ENCODE peak calls at places on chromosomes 16 and 17, in eight cellular contexts. J is psoas muscle, W is brain microvascular endothelial cell, N is cardiac muscle cell, Z is GM23338, G is SK-N-SH, L is PC-3, U is ascending aorta. O is an unnamed sample.

GRCh38 chr16:11639925-11640899 is 28.0 kb upstream of the SNN start:
- DNase-seq in J (peak; percentile 86), W (peak; percentile 97), N (peak; percentile 52), Z (peak; percentile 81), G (no peak), L (peak; percentile 56), U (peak; percentile 95), O (peak; percentile 77)

GRCh38 chr17:4908301-4908700 is 5.4 kb upstream of the CHRNE start:
- DNase-seq in J (no peak), W (no peak), N (no peak), Z (peak; percentile 54), G (peak; percentile 45), L (no peak), U (no peak), O (no peak)

GRCh38 chr16:24543949-24544348 is 4.6 kb downstream of the RBBP6 start:
- DNase-seq in J (no peak), W (no peak), N (no peak), Z (no peak), G (no peak), L (no peak), U (no peak), O (no peak)

GRCh38 chr17:28885363-28885762 is 12.2 kb downstream of the FLOT2 start:
- DNase-seq in J (no peak), W (no peak), N (no peak), Z (no peak), G (no peak), L (no peak), U (no peak), O (no peak)

GRCh38 chr17:79627766-79628690 is 17.2 kb upstream of the RBFOX3 start:
- DNase-seq in J (no peak), W (no peak), N (no peak), Z (no peak), G (peak; percentile 24), L (no peak), U (peak; percentile 50), O (no peak)

GRCh38 chr17:68034452-68034776 is 1.1 kb upstream of the KPNA2 start:
- DNase-seq in J (no peak), W (no peak), N (no peak), Z (no peak), G (no peak), L (no peak), U (no peak), O (no peak)

GRCh38 chr17:41416478-41416877 is 7.9 kb downstream of the KRT37 start:
- DNase-seq in J (no peak), W (no peak), N (no peak), Z (no peak), G (no peak), L (no peak), U (no peak), O (no peak)

GRCh38 chr16:59330030-59330670 is 596.0 kb upstream of the GOT2 start:
- DNase-seq in J (no peak), W (peak; percentile 33), N (no peak), Z (no peak), G (no peak), L (no peak), U (no peak), O (no peak)

GRCh38 chr17:57975044-57975443 is 13.0 kb downstream of the VEZF1 start:
- DNase-seq in J (no peak), W (no peak), N (no peak), Z (no peak), G (no peak), L (no peak), U (no peak), O (peak; percentile 37)

GRCh38 chr17:33028061-33028460 is 36.4 kb downstream of the SPACA3 start:
- DNase-seq in J (no peak), W (no peak), N (no peak), Z (no peak), G (no peak), L (no peak), U (peak; percentile 58), O (no peak)

GRCh38 chr17:81329279-81329926 is 34.3 kb upstream of the SLC38A10 start:
- DNase-seq in J (peak; percentile 95), W (peak; percentile 76), N (no peak), Z (peak; percentile 68), G (peak; percentile 91), L (peak; percentile 99), U (peak; percentile 80), O (peak; percentile 95)

GRCh38 chr17:65346166-65346565 is 209.0 kb downstream of the RGS9 start:
- DNase-seq in J (no peak), W (peak; percentile 14), N (no peak), Z (no peak), G (no peak), L (no peak), U (no peak), O (no peak)

GRCh38 chr17:50508573-50509460 is 578 bp downstream of the MYCBPAP start:
- DNase-seq in J (no peak), W (no peak), N (no peak), Z (no peak), G (no peak), L (no peak), U (no peak), O (no peak)

GRCh38 chr17:50506298-50506697 is 1.9 kb upstream of the MYCBPAP start:
- DNase-seq in J (no peak), W (no peak), N (no peak), Z (no peak), G (no peak), L (no peak), U (no peak), O (no peak)

GRCh38 chr17:50511058-50511457 is 2.8 kb downstream of the MYCBPAP start:
- DNase-seq in J (no peak), W (no peak), N (peak; percentile 36), Z (no peak), G (no peak), L (peak; percentile 59), U (no peak), O (no peak)

GRCh38 chr17:50505731-50506130 is 2.5 kb upstream of the MYCBPAP start:
- DNase-seq in J (no peak), W (no peak), N (no peak), Z (no peak), G (no peak), L (no peak), U (no peak), O (no peak)

GRCh38 chr17:50507871-50508572 is at the start of gene MYCBPAP:
- DNase-seq in J (peak; percentile 86), W (peak; percentile 65), N (peak; percentile 88), Z (peak; percentile 91), G (peak; percentile 98), L (peak; percentile 61), U (peak; percentile 92), O (peak; percentile 92)
- TF ChIP-seq CTCF in J (peak; percentile 15), W (no peak), N (peak; percentile 26), Z (peak; percentile 29), G (no peak), L (peak; percentile 44), U (no peak), O (peak; percentile 31)

DNA sequence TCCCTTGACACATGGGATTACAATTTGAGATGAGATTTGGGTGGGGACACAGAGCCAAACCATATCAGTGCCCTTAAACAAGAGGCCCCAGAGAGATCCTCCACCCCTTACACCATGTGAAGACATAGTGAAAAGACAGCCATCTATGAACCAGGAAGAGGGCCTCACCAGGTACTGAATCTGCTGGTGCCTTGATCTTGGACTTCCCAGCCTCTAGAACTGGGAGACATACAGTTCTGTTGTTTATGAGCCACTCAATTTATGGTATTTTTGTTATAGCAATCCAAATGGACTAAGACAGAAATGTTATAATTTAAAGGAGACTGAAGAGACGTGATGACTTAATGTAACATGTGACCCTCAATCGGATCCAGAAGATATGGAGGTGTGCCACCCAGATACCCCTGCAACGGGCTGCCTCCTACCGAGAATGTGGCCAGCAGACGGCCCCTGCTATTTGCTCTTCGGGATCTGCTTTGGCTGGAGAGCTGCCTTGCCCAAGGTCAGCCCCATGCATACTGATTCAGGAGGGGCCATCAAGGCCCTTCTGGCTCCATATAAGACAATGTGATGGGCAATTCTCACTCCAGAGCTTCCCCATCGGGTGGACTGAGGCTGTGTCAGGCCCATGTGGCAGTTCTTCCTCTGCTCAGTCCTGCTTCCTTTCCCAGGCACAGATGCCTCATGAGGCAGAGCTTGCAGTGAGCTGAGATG is 80.6 kb downstream of the NETO2 start:
- DNase-seq in J (no peak), W (no peak), N (no peak), Z (no peak), G (no peak), L (no peak), U (no peak), O (no peak)
- TF ChIP-seq CTCF in J (no peak), W (no peak), N (no peak), Z (no peak), G (no peak), L (no peak), U (no peak), O (no peak)

DNA sequence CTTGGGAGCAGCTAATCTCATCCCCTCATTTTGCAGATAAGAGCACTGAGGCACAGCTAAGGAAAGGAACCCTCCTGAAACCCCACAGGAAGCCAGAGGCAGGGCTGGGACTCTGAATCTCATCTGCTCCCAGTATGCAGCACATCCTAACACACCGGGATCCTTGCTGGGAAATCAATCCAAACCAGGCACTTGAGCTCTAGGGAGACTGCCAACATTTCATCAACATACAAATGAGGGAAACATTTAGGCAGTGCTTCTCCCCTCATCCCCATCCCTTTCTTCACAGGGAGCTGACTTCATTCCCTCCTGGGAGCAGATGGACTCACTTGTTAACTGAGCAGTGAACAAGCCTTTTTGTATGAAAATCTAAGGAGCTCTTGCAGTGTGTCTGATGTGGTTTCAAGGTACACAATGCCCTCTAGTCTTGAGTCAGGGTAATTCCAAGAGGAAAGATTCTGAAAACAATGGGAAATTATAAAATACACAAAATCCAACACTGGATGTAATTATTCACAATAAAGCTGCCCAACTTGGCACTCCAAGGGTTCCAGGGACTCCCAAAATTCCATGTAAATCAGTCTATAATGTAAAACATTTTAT is 96.3 kb downstream of the TMEM114 start:
- DNase-seq in J (no peak), W (no peak), N (no peak), Z (peak; percentile 1), G (peak; percentile 17), L (no peak), U (no peak), O (no peak)
- TF ChIP-seq CTCF in J (no peak), W (no peak), N (no peak), Z (peak; percentile 30), G (no peak), L (no peak), U (no peak), O (peak; percentile 36)

GRCh38 chr16:1431497-1432270 is 806 bp downstream of the PERCC1 start:
- DNase-seq in J (no peak), W (no peak), N (no peak), Z (no peak), G (no peak), L (no peak), U (no peak), O (no peak)
- TF ChIP-seq CTCF in J (no peak), W (no peak), N (no peak), Z (no peak), G (no peak), L (no peak), U (no peak), O (no peak)

GRCh38 chr16:89686520-89687091 is at the start of gene CDK10:
- DNase-seq in J (peak; percentile 90), W (peak; percentile 83), N (peak; percentile 93), Z (peak; percentile 96), G (peak; percentile 99), L (peak; percentile 90), U (peak; percentile 93), O (peak; percentile 94)
- TF ChIP-seq CTCF in J (no peak), W (no peak), N (no peak), Z (no peak), G (no peak), L (no peak), U (no peak), O (no peak)

GRCh38 chr17:70168044-70168978 is 1.0 kb upstream of the KCNJ2 start:
- DNase-seq in J (peak; percentile 50), W (peak; percentile 48), N (peak; percentile 66), Z (peak; percentile 84), G (peak; percentile 81), L (peak; percentile 85), U (peak; percentile 71), O (peak; percentile 81)
- TF ChIP-seq CTCF in J (peak; percentile 63), W (peak; percentile 90), N (peak; percentile 75), Z (peak; percentile 85), G (peak; percentile 88), L (peak; percentile 88), U (peak; percentile 33), O (peak; percentile 74)

O was measured in hepatocyte.